ENCODE peak calls at places on chromosomes 16 and 17, in five cellular contexts. N is central memory CD4-positive, alpha-beta T cell; M is left kidney; A is effector CD4-positive, alpha-beta T cell; H is lower leg skin. V is an unnamed sample.
A peak's percentile ranks its signal among the peaks of the same experiment; 100 is the strongest.

GRCh38 chr16:2022723-2023097 is 3.1 kb downstream of the NPW start:
- DNase-seq in N (no peak), M (peak; percentile 89), A (no peak), H (no peak), V (peak; percentile 41)

GRCh38 chr17:72102366-72102765 is 18.5 kb upstream of the SOX9 start:
- DNase-seq in N (no peak), M (no peak), A (no peak), H (no peak), V (no peak)

GRCh38 chr17:19482571-19482970 is 51.1 kb upstream of the SLC47A1 start:
- DNase-seq in N (no peak), M (peak; percentile 57), A (no peak), H (no peak), V (peak; percentile 34)

GRCh38 chr17:60161598-60162330 is 12.0 kb downstream of the CA4 start:
- DNase-seq in N (no peak), M (peak; percentile 52), A (no peak), H (no peak), V (no peak)

GRCh38 chr17:65677932-65678331 is 116.5 kb upstream of the AXIN2 start:
- DNase-seq in N (no peak), M (no peak), A (no peak), H (no peak), V (peak; percentile 25)

GRCh38 chr17:16398270-16399267 is 16.8 kb upstream of the TRPV2 start:
- DNase-seq in N (no peak), M (peak; percentile 51), A (no peak), H (no peak), V (no peak)

GRCh38 chr17:5562172-5562571 is 22.1 kb downstream of the NLRP1 start:
- DNase-seq in N (no peak), M (no peak), A (no peak), H (no peak), V (no peak)

GRCh38 chr17:47120521-47121095 is 68.5 kb downstream of the CDC27 start:
- DNase-seq in N (no peak), M (no peak), A (no peak), H (no peak), V (peak; percentile 75)

GRCh38 chr17:4049546-4049945 is 85.3 kb upstream of the ATP2A3 start:
- DNase-seq in N (no peak), M (peak; percentile 77), A (no peak), H (no peak), V (no peak)

GRCh38 chr16:12210258-12210880 is 233.8 kb downstream of the SNX29 start:
- DNase-seq in N (no peak), M (no peak), A (no peak), H (no peak), V (no peak)

GRCh38 chr17:4249452-4250029 is 14.2 kb downstream of the ANKFY1 start:
- DNase-seq in N (peak; percentile 7), M (peak; percentile 49), A (no peak), H (no peak), V (peak; percentile 67)

GRCh38 chr16:19240494-19240893 is 45.0 kb upstream of the CLEC19A start:
- DNase-seq in N (no peak), M (no peak), A (no peak), H (no peak), V (no peak)

GRCh38 chr17:63491976-63492575 is 15.2 kb downstream of the ACE start:
- DNase-seq in N (no peak), M (peak; percentile 79), A (no peak), H (no peak), V (no peak)

GRCh38 chr17:77382356-77382911 is 241.7 kb downstream of the SEC14L1 start:
- DNase-seq in N (peak; percentile 67), M (peak; percentile 81), A (no peak), H (no peak), V (no peak)

GRCh38 chr17:16939606-16940115 is 32.3 kb downstream of the TNFRSF13B start:
- DNase-seq in N (no peak), M (no peak), A (no peak), H (no peak), V (no peak)

GRCh38 chr17:66087073-66087472 is 104.9 kb downstream of the CEP112 start:
- DNase-seq in N (no peak), M (no peak), A (no peak), H (no peak), V (peak; percentile 25)

GRCh38 chr17:33854596-33854995 is 400.5 kb upstream of the CCL2 start:
- DNase-seq in N (no peak), M (no peak), A (no peak), H (no peak), V (no peak)

GRCh38 chr17:63571632-63572310 is 21.5 kb downstream of the DCAF7 start:
- DNase-seq in N (no peak), M (no peak), A (no peak), H (no peak), V (peak; percentile 80)

GRCh38 chr16:27175888-27176287 is 27.4 kb upstream of the KDM8 start:
- DNase-seq in N (no peak), M (no peak), A (no peak), H (no peak), V (peak; percentile 19)

GRCh38 chr17:30831257-30831656 is 509 bp upstream of the ATAD5 start:
- DNase-seq in N (no peak), M (peak; percentile 62), A (no peak), H (no peak), V (peak; percentile 23)

GRCh38 chr16:20847577-20847976 is 41.2 kb downstream of the REXO5 start:
- DNase-seq in N (no peak), M (no peak), A (no peak), H (no peak), V (no peak)

GRCh38 chr17:39800540-39800939 is 62.8 kb downstream of the GRB7 start:
- DNase-seq in N (peak; percentile 79), M (no peak), A (peak; percentile 44), H (no peak), V (no peak)

GRCh38 chr17:29140631-29141483 is 39.3 kb downstream of the MYO18A start:
- DNase-seq in N (peak; percentile 67), M (peak; percentile 86), A (peak; percentile 59), H (no peak), V (no peak)

GRCh38 chr16:50594332-50595260 is 46.4 kb downstream of the NKD1 start:
- DNase-seq in N (no peak), M (peak; percentile 52), A (no peak), H (no peak), V (no peak)

GRCh38 chr17:78374631-78375274 is 3.7 kb upstream of the PGS1 start:
- DNase-seq in N (no peak), M (peak; percentile 77), A (no peak), H (no peak), V (peak; percentile 91)

GRCh38 chr17:5784791-5785190 is 200.5 kb upstream of the NLRP1 start:
- DNase-seq in N (no peak), M (no peak), A (no peak), H (no peak), V (no peak)

GRCh38 chr16:3348547-3349167 is 7.0 kb upstream of the OR2C1 start:
- DNase-seq in N (no peak), M (peak; percentile 48), A (no peak), H (no peak), V (no peak)

GRCh38 chr17:35520043-35520442 is 17.4 kb downstream of the SLFN12L start:
- DNase-seq in N (no peak), M (no peak), A (no peak), H (no peak), V (no peak)

GRCh38 chr16:68636064-68636551 is 9.0 kb upstream of the CDH3 start:
- DNase-seq in N (no peak), M (no peak), A (no peak), H (no peak), V (no peak)

GRCh38 chr17:37212184-37212583 is 163.6 kb upstream of the C17orf78 start:
- DNase-seq in N (no peak), M (peak; percentile 19), A (no peak), H (no peak), V (peak; percentile 11)